ENCODE peak calls at places on chromosomes 7 and 10, in seven cellular contexts. V, C, Y, I, P, Q and F are unnamed samples.

GRCh38 chr10:132698211-132698751 is 87.7 kb downstream of the NKX6-2 start:
- DNase-seq in V (no peak), C (no peak), Y (no peak), I (no peak), P (no peak), Q (no peak), F (no peak)

GRCh38 chr7:32070406-32071360 is at the start of gene PDE1C:
- DNase-seq in V (no peak), C (peak; percentile 75), Y (no peak), I (no peak), P (no peak), Q (no peak), F (no peak)

GRCh38 chr7:20217193-20217948 is at the start of gene MACC1:
- DNase-seq in V (no peak), C (peak; percentile 20), Y (no peak), I (no peak), P (peak; percentile 97), Q (no peak), F (no peak)

GRCh38 chr10:101467286-101467770 is 113.4 kb downstream of the BTRC start:
- DNase-seq in V (peak; percentile 84), C (peak; percentile 79), Y (peak; percentile 21), I (peak; percentile 76), P (peak; percentile 51), Q (peak; percentile 81), F (peak; percentile 77)

GRCh38 chr7:3294432-3295100 is 6.5 kb upstream of the SDK1 start:
- DNase-seq in V (no peak), C (no peak), Y (no peak), I (no peak), P (no peak), Q (no peak), F (no peak)

GRCh38 chr7:1818581-1819200 is 148.6 kb downstream of the ELFN1 start:
- DNase-seq in V (no peak), C (no peak), Y (no peak), I (no peak), P (no peak), Q (no peak), F (no peak)

GRCh38 chr7:16989883-16990413 is 108.2 kb upstream of the AGR3 start:
- DNase-seq in V (peak; percentile 98), C (no peak), Y (peak; percentile 35), I (peak; percentile 69), P (peak; percentile 72), Q (peak; percentile 98), F (peak; percentile 90)

GRCh38 chr10:4234661-4235060 is 449.7 kb upstream of the KLF6 start:
- DNase-seq in V (no peak), C (no peak), Y (no peak), I (no peak), P (no peak), Q (peak; percentile 70), F (peak; percentile 87)

GRCh38 chr10:30555465-30555864 is 74.1 kb downstream of the LYZL2 start:
- DNase-seq in V (no peak), C (no peak), Y (no peak), I (no peak), P (no peak), Q (no peak), F (no peak)

GRCh38 chr7:83178066-83178465 is 15.4 kb upstream of the PCLO start:
- DNase-seq in V (no peak), C (no peak), Y (no peak), I (no peak), P (no peak), Q (peak; percentile 16), F (no peak)

GRCh38 chr7:108618056-108618455 is 48.4 kb downstream of the DNAJB9 start:
- DNase-seq in V (no peak), C (no peak), Y (no peak), I (no peak), P (no peak), Q (no peak), F (no peak)

GRCh38 chr10:28678687-28679457 is 1.6 kb downstream of the BAMBI start:
- DNase-seq in V (no peak), C (peak; percentile 58), Y (no peak), I (no peak), P (peak; percentile 67), Q (peak; percentile 31), F (peak; percentile 41)

GRCh38 chr10:101146392-101147251 is 15.5 kb downstream of the TLX1 start:
- DNase-seq in V (no peak), C (no peak), Y (no peak), I (no peak), P (no peak), Q (no peak), F (no peak)

GRCh38 chr7:93601363-93601762 is 26.8 kb upstream of the CALCR start:
- DNase-seq in V (no peak), C (peak; percentile 31), Y (no peak), I (no peak), P (no peak), Q (no peak), F (no peak)

GRCh38 chr7:24854866-24855265 is 97.6 kb upstream of the GSDME start:
- DNase-seq in V (no peak), C (no peak), Y (no peak), I (no peak), P (no peak), Q (no peak), F (peak; percentile 34)

GRCh38 chr7:155999631-156000489 is 187.6 kb upstream of the SHH start:
- DNase-seq in V (no peak), C (no peak), Y (no peak), I (no peak), P (no peak), Q (no peak), F (no peak)

GRCh38 chr10:125096371-125096770 is 64.0 kb downstream of the CTBP2 start:
- DNase-seq in V (no peak), C (no peak), Y (no peak), I (no peak), P (no peak), Q (no peak), F (no peak)

GRCh38 chr10:85600744-85601081 is 765.9 kb downstream of the GRID1 start:
- DNase-seq in V (no peak), C (no peak), Y (no peak), I (no peak), P (no peak), Q (no peak), F (no peak)

GRCh38 chr10:79322616-79323566 is 24.4 kb upstream of the PPIF start:
- DNase-seq in V (peak; percentile 83), C (no peak), Y (no peak), I (no peak), P (no peak), Q (peak; percentile 70), F (peak; percentile 90)

GRCh38 chr7:139124084-139124914 is 14.8 kb upstream of the ZC3HAV1 start:
- DNase-seq in V (no peak), C (no peak), Y (no peak), I (no peak), P (no peak), Q (no peak), F (no peak)

GRCh38 chr10:46299267-46299530 is 12.4 kb downstream of the ANTXRL start:
- DNase-seq in V (no peak), C (no peak), Y (no peak), I (no peak), P (no peak), Q (no peak), F (no peak)
- H3K4me3 ChIP-seq in V (no peak overlapping the region), C (no peak overlapping the region), Y (no peak overlapping the region), I (no peak overlapping the region), P (no peak overlapping the region), Q (no peak overlapping the region), F (no peak overlapping the region)

GRCh38 chr7:47170516-47170915 is 411.4 kb downstream of the TNS3 start:
- DNase-seq in V (no peak), C (no peak), Y (no peak), I (no peak), P (no peak), Q (peak; percentile 16), F (peak; percentile 24)
- TF ChIP-seq CTCF in V (peak; percentile 36), C (peak; percentile 38), Y (no peak), I (peak; percentile 46), P (no peak), Q (peak; percentile 44), F (peak; percentile 60)

DNA sequence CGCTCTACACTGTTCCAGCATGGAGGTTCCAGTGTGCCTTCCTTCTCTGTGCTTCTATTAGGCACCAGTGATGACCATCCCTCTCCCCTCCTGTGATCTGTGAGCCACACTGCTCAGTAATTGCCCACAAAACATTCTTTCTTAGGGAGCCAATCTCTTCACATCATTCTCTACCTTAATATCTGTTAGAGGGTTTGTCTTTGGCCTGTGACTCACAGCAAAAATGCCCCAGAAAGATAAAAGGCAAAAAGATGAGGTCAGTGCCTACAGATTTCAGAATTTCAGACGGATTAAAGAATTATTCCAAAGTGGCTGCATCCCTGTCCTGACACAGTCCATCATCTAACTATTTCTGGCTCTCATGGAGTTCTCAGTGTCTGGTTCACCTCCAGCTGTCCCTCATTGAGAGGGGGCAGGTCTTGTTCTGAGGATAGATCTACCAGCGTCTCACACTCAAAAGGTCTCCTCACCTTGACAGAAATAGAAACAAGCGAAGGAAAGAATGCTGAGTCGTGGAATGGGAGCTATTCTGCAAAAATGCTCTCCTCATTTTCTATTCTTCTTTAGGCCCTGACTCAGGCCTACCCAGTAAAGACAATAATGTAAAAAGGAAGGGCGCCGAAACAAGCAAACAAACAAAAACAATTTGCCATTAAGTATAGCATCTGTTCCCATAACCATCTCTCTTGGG is 138.5 kb upstream of the AOAH start:
- DNase-seq in V (no peak), C (peak; percentile 62), Y (no peak), I (no peak), P (no peak), Q (no peak), F (no peak)
- H3K4me3 ChIP-seq in V (no peak overlapping the region), C (no peak overlapping the region), Y (no peak overlapping the region), I (no peak overlapping the region), P (no peak overlapping the region), Q (no peak overlapping the region), F (no peak overlapping the region)

GRCh38 chr10:97514344-97514743 is 15.6 kb downstream of the UBTD1 start:
- DNase-seq in V (no peak), C (peak; percentile 27), Y (no peak), I (no peak), P (no peak), Q (no peak), F (no peak)
- TF ChIP-seq CTCF in V (no peak), C (no peak), Y (no peak), I (no peak), P (no peak), Q (no peak), F (no peak)